ENCODE peak calls at places on chromosomes 5 and 9, in ten cellular contexts. Q is neural crest cell; T is nucleus accumbens; G is NCI-H345; D is DMS153; Y is dermis blood vessel endothelial cell; W is glomerular endothelial cell; S is stimulated activated CD8-positive, alpha-beta memory T cell treated with anti-CD3 and anti-CD28 coated beads, Interleukin-12 subunit alpha, Interleukin-12 subunit beta, amount 100 ng/mL, for 4 hours; O is T-helper 2 cell; R is T-helper 22 cell. N is an unnamed sample.

GRCh38 chr5:165321912-165322311 is 1816.5 kb downstream of the MAT2B start:
- DNase-seq in Q (no peak), T (no peak), G (no peak), D (no peak), Y (no peak), W (no peak), S (no peak), O (no peak), R (no peak), N (no peak)

GRCh38 chr5:14946813-14947640 is 75.4 kb upstream of the ANKH start:
- DNase-seq in Q (no peak), T (no peak), G (peak; percentile 3), D (peak; percentile 20), Y (peak; percentile 47), W (no peak), S (peak; percentile 3), O (no peak), R (no peak), N (no peak)

GRCh38 chr9:128521955-128522354 is 17.4 kb downstream of the GLE1 start:
- DNase-seq in Q (no peak), T (no peak), G (no peak), D (no peak), Y (no peak), W (no peak), S (no peak), O (no peak), R (no peak), N (no peak)

GRCh38 chr9:94913550-94913949 is 187.1 kb downstream of the AOPEP start:
- DNase-seq in Q (no peak), T (no peak), G (no peak), D (peak; percentile 49), Y (no peak), W (no peak), S (no peak), O (no peak), R (no peak), N (no peak)

GRCh38 chr9:98488578-98489312 is 220.0 kb downstream of the GABBR2 start:
- DNase-seq in Q (no peak), T (no peak), G (no peak), D (no peak), Y (no peak), W (no peak), S (no peak), O (no peak), R (no peak), N (no peak)

GRCh38 chr9:8653855-8654254 is 854.3 kb upstream of the DMAC1 start:
- DNase-seq in Q (no peak), T (no peak), G (no peak), D (no peak), Y (no peak), W (no peak), S (no peak), O (no peak), R (no peak), N (no peak)

GRCh38 chr5:170408189-170408588 is 19.0 kb upstream of the KCNMB1 start:
- DNase-seq in Q (no peak), T (no peak), G (peak; percentile 60), D (no peak), Y (no peak), W (no peak), S (no peak), O (no peak), R (no peak), N (no peak)

GRCh38 chr5:132557425-132557805 is 638 bp downstream of the RAD50 start:
- DNase-seq in Q (peak; percentile 3), T (peak; percentile 12), G (peak; percentile 17), D (no peak), Y (peak; percentile 55), W (no peak), S (no peak), O (no peak), R (no peak), N (peak; percentile 21)

GRCh38 chr5:33237471-33237870 is 203.3 kb upstream of the TARS1 start:
- DNase-seq in Q (no peak), T (no peak), G (no peak), D (no peak), Y (no peak), W (no peak), S (no peak), O (no peak), R (no peak), N (no peak)

GRCh38 chr9:127163409-127163808 is 41.0 kb upstream of the ANGPTL2 start:
- DNase-seq in Q (no peak), T (no peak), G (no peak), D (no peak), Y (peak; percentile 94), W (peak; percentile 78), S (no peak), O (no peak), R (no peak), N (no peak)

GRCh38 chr5:72633041-72633445 is 125.8 kb upstream of the ZNF366 start:
- DNase-seq in Q (no peak), T (no peak), G (no peak), D (no peak), Y (no peak), W (no peak), S (no peak), O (no peak), R (no peak), N (no peak)

GRCh38 chr5:139925650-139926640 is 117.2 kb downstream of the NRG2 start:
- DNase-seq in Q (no peak), T (no peak), G (no peak), D (no peak), Y (no peak), W (no peak), S (no peak), O (peak; percentile 57), R (no peak), N (no peak)

GRCh38 chr5:14267166-14267838 is 124.2 kb downstream of the TRIO start:
- DNase-seq in Q (no peak), T (no peak), G (no peak), D (no peak), Y (peak; percentile 46), W (no peak), S (no peak), O (no peak), R (no peak), N (no peak)

GRCh38 chr5:169103586-169104174 is 197.3 kb downstream of the SLIT3 start:
- DNase-seq in Q (no peak), T (no peak), G (no peak), D (no peak), Y (no peak), W (no peak), S (no peak), O (no peak), R (no peak), N (no peak)

GRCh38 chr5:81241001-81241400 is 7.9 kb downstream of the CKMT2 start:
- DNase-seq in Q (no peak), T (no peak), G (no peak), D (no peak), Y (no peak), W (no peak), S (no peak), O (no peak), R (no peak), N (no peak)

GRCh38 chr5:100841358-100842076 is 61.6 kb downstream of the ST8SIA4 start:
- DNase-seq in Q (no peak), T (no peak), G (no peak), D (no peak), Y (peak; percentile 90), W (no peak), S (no peak), O (no peak), R (no peak), N (no peak)

GRCh38 chr5:144004146-144004545 is 166.3 kb downstream of the YIPF5 start:
- DNase-seq in Q (no peak), T (no peak), G (no peak), D (no peak), Y (no peak), W (no peak), S (no peak), O (no peak), R (no peak), N (no peak)

GRCh38 chr9:121582641-121583040 is 68.8 kb upstream of the DAB2IP start:
- DNase-seq in Q (no peak), T (no peak), G (no peak), D (no peak), Y (peak; percentile 57), W (no peak), S (no peak), O (no peak), R (no peak), N (no peak)

GRCh38 chr9:120710110-120710981 is 3.9 kb downstream of the MEGF9 start:
- DNase-seq in Q (no peak), T (no peak), G (no peak), D (no peak), Y (peak; percentile 35), W (no peak), S (no peak), O (peak; percentile 42), R (no peak), N (no peak)

GRCh38 chr5:168908207-168908606 is 329.0 kb upstream of the PANK3 start:
- DNase-seq in Q (no peak), T (no peak), G (no peak), D (no peak), Y (no peak), W (no peak), S (no peak), O (no peak), R (no peak), N (no peak)

GRCh38 chr5:97979740-97980139 is 793.7 kb upstream of the RGMB start:
- DNase-seq in Q (no peak), T (no peak), G (no peak), D (no peak), Y (peak; percentile 23), W (no peak), S (no peak), O (no peak), R (no peak), N (no peak)

GRCh38 chr9:130765135-130766030 is 69.7 kb upstream of the ABL1 start:
- DNase-seq in Q (no peak), T (no peak), G (no peak), D (no peak), Y (peak; percentile 91), W (peak; percentile 78), S (no peak), O (no peak), R (no peak), N (no peak)

GRCh38 chr5:154193176-154193575 is 2.6 kb downstream of the GALNT10 start:
- DNase-seq in Q (no peak), T (peak; percentile 70), G (no peak), D (no peak), Y (no peak), W (no peak), S (no peak), O (no peak), R (no peak), N (no peak)

GRCh38 chr5:111252799-111253564 is 28.8 kb downstream of the CAMK4 start:
- DNase-seq in Q (no peak), T (no peak), G (no peak), D (no peak), Y (no peak), W (no peak), S (no peak), O (no peak), R (no peak), N (no peak)

GRCh38 chr5:40909233-40909632 is at the start of gene C7:
- DNase-seq in Q (no peak), T (no peak), G (no peak), D (no peak), Y (no peak), W (no peak), S (no peak), O (no peak), R (no peak), N (no peak)

GRCh38 chr5:170161069-170161468 is 55.4 kb downstream of the FOXI1 start:
- DNase-seq in Q (no peak), T (no peak), G (no peak), D (no peak), Y (no peak), W (no peak), S (no peak), O (no peak), R (no peak), N (no peak)

GRCh38 chr5:36301858-36302603 is at the start of gene RANBP3L:
- DNase-seq in Q (no peak), T (no peak), G (no peak), D (no peak), Y (peak; percentile 36), W (no peak), S (no peak), O (no peak), R (no peak), N (peak; percentile 8)

GRCh38 chr5:80242849-80243248 is 13.0 kb downstream of the SERINC5 start:
- DNase-seq in Q (no peak), T (no peak), G (no peak), D (no peak), Y (no peak), W (no peak), S (no peak), O (no peak), R (no peak), N (no peak)